ENCODE peak calls at places on chromosomes 13 and 19, in ten cellular contexts. One of them, this sample, is unnamed.

GRCh38 chr13:101457176-101457575 is 4.7 kb downstream of the ITGBL1 start:
- DNase-seq in Ammon's horn: no peak
- DNase-seq in activated CD4-positive, alpha-beta T cell treated with anti-CD3 and anti-CD28 coated beads for 24 hours: no peak
- DNase-seq in brain pericyte: no peak
- DNase-seq in dorsolateral prefrontal cortex: no peak
- DNase-seq in neural progenitor cell: no peak
- DNase-seq in HuH-7: no peak
- DNase-seq in uterus: no peak
- DNase-seq in nephron progenitor cell: no peak
- DNase-seq in cardiac fibroblast: no peak
- DNase-seq in this sample: no peak

GRCh38 chr19:58001895-58002369 is 688 bp downstream of the ZNF606 start:
- DNase-seq in Ammon's horn: peak
- DNase-seq in activated CD4-positive, alpha-beta T cell treated with anti-CD3 and anti-CD28 coated beads for 24 hours: no peak
- DNase-seq in brain pericyte: no peak
- DNase-seq in dorsolateral prefrontal cortex: no peak
- DNase-seq in neural progenitor cell: no peak
- DNase-seq in HuH-7: peak
- DNase-seq in uterus: no peak
- DNase-seq in nephron progenitor cell: peak
- DNase-seq in cardiac fibroblast: peak
- DNase-seq in this sample: no peak

GRCh38 chr19:44141191-44142013 is at the start of gene ZNF234:
- DNase-seq in Ammon's horn: peak
- DNase-seq in activated CD4-positive, alpha-beta T cell treated with anti-CD3 and anti-CD28 coated beads for 24 hours: peak
- DNase-seq in brain pericyte: peak
- DNase-seq in dorsolateral prefrontal cortex: peak
- DNase-seq in neural progenitor cell: peak
- DNase-seq in HuH-7: peak
- DNase-seq in uterus: peak
- DNase-seq in nephron progenitor cell: peak
- DNase-seq in cardiac fibroblast: peak
- DNase-seq in this sample: peak

GRCh38 chr19:39407644-39408391 is 1.2 kb downstream of the ZFP36 start:
- DNase-seq in Ammon's horn: no peak
- DNase-seq in activated CD4-positive, alpha-beta T cell treated with anti-CD3 and anti-CD28 coated beads for 24 hours: no peak
- DNase-seq in brain pericyte: no peak
- DNase-seq in dorsolateral prefrontal cortex: no peak
- DNase-seq in neural progenitor cell: peak
- DNase-seq in HuH-7: no peak
- DNase-seq in uterus: peak
- DNase-seq in nephron progenitor cell: no peak
- DNase-seq in cardiac fibroblast: peak
- DNase-seq in this sample: peak

GRCh38 chr13:103935117-103935516 is 868.9 kb upstream of the SLC10A2 start:
- DNase-seq in Ammon's horn: no peak
- DNase-seq in activated CD4-positive, alpha-beta T cell treated with anti-CD3 and anti-CD28 coated beads for 24 hours: no peak
- DNase-seq in brain pericyte: no peak
- DNase-seq in dorsolateral prefrontal cortex: no peak
- DNase-seq in neural progenitor cell: no peak
- DNase-seq in HuH-7: no peak
- DNase-seq in uterus: no peak
- DNase-seq in nephron progenitor cell: no peak
- DNase-seq in cardiac fibroblast: no peak
- DNase-seq in this sample: no peak

GRCh38 chr19:31943305-31943704 is 402.1 kb upstream of the ZNF507 start:
- DNase-seq in Ammon's horn: no peak
- DNase-seq in activated CD4-positive, alpha-beta T cell treated with anti-CD3 and anti-CD28 coated beads for 24 hours: no peak
- DNase-seq in brain pericyte: no peak
- DNase-seq in dorsolateral prefrontal cortex: no peak
- DNase-seq in neural progenitor cell: peak
- DNase-seq in HuH-7: no peak
- DNase-seq in uterus: no peak
- DNase-seq in nephron progenitor cell: peak
- DNase-seq in cardiac fibroblast: no peak
- DNase-seq in this sample: no peak

GRCh38 chr13:23755040-23755439 is 134.2 kb downstream of the MIPEP start:
- DNase-seq in Ammon's horn: no peak
- DNase-seq in activated CD4-positive, alpha-beta T cell treated with anti-CD3 and anti-CD28 coated beads for 24 hours: no peak
- DNase-seq in brain pericyte: no peak
- DNase-seq in dorsolateral prefrontal cortex: no peak
- DNase-seq in neural progenitor cell: no peak
- DNase-seq in HuH-7: no peak
- DNase-seq in uterus: no peak
- DNase-seq in nephron progenitor cell: no peak
- DNase-seq in cardiac fibroblast: no peak
- DNase-seq in this sample: no peak

GRCh38 chr13:45242070-45242469 is 41.2 kb upstream of the KCTD4 start:
- DNase-seq in Ammon's horn: no peak
- DNase-seq in activated CD4-positive, alpha-beta T cell treated with anti-CD3 and anti-CD28 coated beads for 24 hours: no peak
- DNase-seq in brain pericyte: no peak
- DNase-seq in dorsolateral prefrontal cortex: no peak
- DNase-seq in neural progenitor cell: no peak
- DNase-seq in HuH-7: no peak
- DNase-seq in uterus: no peak
- DNase-seq in nephron progenitor cell: no peak
- DNase-seq in cardiac fibroblast: peak
- DNase-seq in this sample: no peak

GRCh38 chr19:52660981-52661380 is 22.8 kb upstream of the ZNF83 start:
- DNase-seq in Ammon's horn: no peak
- DNase-seq in activated CD4-positive, alpha-beta T cell treated with anti-CD3 and anti-CD28 coated beads for 24 hours: no peak
- DNase-seq in brain pericyte: no peak
- DNase-seq in dorsolateral prefrontal cortex: no peak
- DNase-seq in neural progenitor cell: no peak
- DNase-seq in HuH-7: no peak
- DNase-seq in uterus: no peak
- DNase-seq in nephron progenitor cell: no peak
- DNase-seq in cardiac fibroblast: peak
- DNase-seq in this sample: no peak

GRCh38 chr13:109874921-109875454 is 88.6 kb upstream of the IRS2 start:
- DNase-seq in Ammon's horn: no peak
- DNase-seq in activated CD4-positive, alpha-beta T cell treated with anti-CD3 and anti-CD28 coated beads for 24 hours: no peak
- DNase-seq in brain pericyte: no peak
- DNase-seq in dorsolateral prefrontal cortex: no peak
- DNase-seq in neural progenitor cell: no peak
- DNase-seq in HuH-7: no peak
- DNase-seq in uterus: no peak
- DNase-seq in nephron progenitor cell: no peak
- DNase-seq in cardiac fibroblast: peak
- DNase-seq in this sample: no peak

GRCh38 chr19:44623080-44623479 is 9.7 kb downstream of the IGSF23 start:
- DNase-seq in Ammon's horn: no peak
- DNase-seq in activated CD4-positive, alpha-beta T cell treated with anti-CD3 and anti-CD28 coated beads for 24 hours: no peak
- DNase-seq in brain pericyte: no peak
- DNase-seq in dorsolateral prefrontal cortex: no peak
- DNase-seq in neural progenitor cell: no peak
- DNase-seq in HuH-7: no peak
- DNase-seq in uterus: no peak
- DNase-seq in nephron progenitor cell: no peak
- DNase-seq in cardiac fibroblast: peak
- DNase-seq in this sample: no peak

GRCh38 chr19:48842744-48843162 is 6.5 kb upstream of the HSD17B14 start:
- DNase-seq in Ammon's horn: peak
- DNase-seq in activated CD4-positive, alpha-beta T cell treated with anti-CD3 and anti-CD28 coated beads for 24 hours: no peak
- DNase-seq in brain pericyte: no peak
- DNase-seq in dorsolateral prefrontal cortex: peak
- DNase-seq in neural progenitor cell: peak
- DNase-seq in HuH-7: peak
- DNase-seq in uterus: peak
- DNase-seq in nephron progenitor cell: peak
- DNase-seq in cardiac fibroblast: peak
- DNase-seq in this sample: no peak

GRCh38 chr19:55099557-55100506 is 17.6 kb downstream of the PPP1R12C start:
- DNase-seq in Ammon's horn: no peak
- DNase-seq in activated CD4-positive, alpha-beta T cell treated with anti-CD3 and anti-CD28 coated beads for 24 hours: no peak
- DNase-seq in brain pericyte: no peak
- DNase-seq in dorsolateral prefrontal cortex: no peak
- DNase-seq in neural progenitor cell: peak
- DNase-seq in HuH-7: no peak
- DNase-seq in uterus: peak
- DNase-seq in nephron progenitor cell: peak
- DNase-seq in cardiac fibroblast: peak
- DNase-seq in this sample: no peak

GRCh38 chr13:75870397-75870801 is 234.3 kb downstream of the LMO7 start:
- DNase-seq in Ammon's horn: peak
- DNase-seq in activated CD4-positive, alpha-beta T cell treated with anti-CD3 and anti-CD28 coated beads for 24 hours: no peak
- DNase-seq in brain pericyte: no peak
- DNase-seq in dorsolateral prefrontal cortex: no peak
- DNase-seq in neural progenitor cell: peak
- DNase-seq in HuH-7: peak
- DNase-seq in uterus: peak
- DNase-seq in nephron progenitor cell: no peak
- DNase-seq in cardiac fibroblast: peak
- DNase-seq in this sample: no peak

GRCh38 chr19:58559275-58560006 is 1.0 kb upstream of the UBE2M start:
- DNase-seq in Ammon's horn: peak
- DNase-seq in activated CD4-positive, alpha-beta T cell treated with anti-CD3 and anti-CD28 coated beads for 24 hours: peak
- DNase-seq in brain pericyte: no peak
- DNase-seq in dorsolateral prefrontal cortex: peak
- DNase-seq in neural progenitor cell: peak
- DNase-seq in HuH-7: peak
- DNase-seq in uterus: peak
- DNase-seq in nephron progenitor cell: peak
- DNase-seq in cardiac fibroblast: peak
- DNase-seq in this sample: peak

GRCh38 chr13:49597043-49597669 is 11.8 kb upstream of the RCBTB1 start:
- DNase-seq in Ammon's horn: no peak
- DNase-seq in activated CD4-positive, alpha-beta T cell treated with anti-CD3 and anti-CD28 coated beads for 24 hours: no peak
- DNase-seq in brain pericyte: no peak
- DNase-seq in dorsolateral prefrontal cortex: no peak
- DNase-seq in neural progenitor cell: no peak
- DNase-seq in HuH-7: no peak
- DNase-seq in uterus: no peak
- DNase-seq in nephron progenitor cell: no peak
- DNase-seq in cardiac fibroblast: no peak
- DNase-seq in this sample: no peak

GRCh38 chr19:6687117-6687516 is 17.2 kb upstream of the TNFSF14 start:
- DNase-seq in Ammon's horn: no peak
- DNase-seq in activated CD4-positive, alpha-beta T cell treated with anti-CD3 and anti-CD28 coated beads for 24 hours: no peak
- DNase-seq in brain pericyte: no peak
- DNase-seq in dorsolateral prefrontal cortex: no peak
- DNase-seq in neural progenitor cell: no peak
- DNase-seq in HuH-7: no peak
- DNase-seq in uterus: no peak
- DNase-seq in nephron progenitor cell: no peak
- DNase-seq in cardiac fibroblast: no peak
- DNase-seq in this sample: no peak

GRCh38 chr19:10419200-10419645 is 1.1 kb upstream of the PDE4A start:
- DNase-seq in Ammon's horn: peak
- DNase-seq in activated CD4-positive, alpha-beta T cell treated with anti-CD3 and anti-CD28 coated beads for 24 hours: no peak
- DNase-seq in brain pericyte: no peak
- DNase-seq in dorsolateral prefrontal cortex: no peak
- DNase-seq in neural progenitor cell: peak
- DNase-seq in HuH-7: no peak
- DNase-seq in uterus: no peak
- DNase-seq in nephron progenitor cell: peak
- DNase-seq in cardiac fibroblast: no peak
- DNase-seq in this sample: peak

GRCh38 chr13:49046534-49046933 is 70.8 kb downstream of the FNDC3A start:
- DNase-seq in Ammon's horn: no peak
- DNase-seq in activated CD4-positive, alpha-beta T cell treated with anti-CD3 and anti-CD28 coated beads for 24 hours: no peak
- DNase-seq in brain pericyte: no peak
- DNase-seq in dorsolateral prefrontal cortex: no peak
- DNase-seq in neural progenitor cell: no peak
- DNase-seq in HuH-7: no peak
- DNase-seq in uterus: no peak
- DNase-seq in nephron progenitor cell: no peak
- DNase-seq in cardiac fibroblast: peak
- DNase-seq in this sample: no peak

GRCh38 chr19:10514211-10515145 is 2.8 kb downstream of the S1PR5 start:
- DNase-seq in Ammon's horn: no peak
- DNase-seq in activated CD4-positive, alpha-beta T cell treated with anti-CD3 and anti-CD28 coated beads for 24 hours: no peak
- DNase-seq in brain pericyte: no peak
- DNase-seq in dorsolateral prefrontal cortex: no peak
- DNase-seq in neural progenitor cell: peak
- DNase-seq in HuH-7: no peak
- DNase-seq in uterus: no peak
- DNase-seq in nephron progenitor cell: no peak
- DNase-seq in cardiac fibroblast: no peak
- DNase-seq in this sample: no peak

GRCh38 chr13:33025220-33025744 is 9.1 kb downstream of the KL start:
- DNase-seq in Ammon's horn: no peak
- DNase-seq in activated CD4-positive, alpha-beta T cell treated with anti-CD3 and anti-CD28 coated beads for 24 hours: no peak
- DNase-seq in brain pericyte: no peak
- DNase-seq in dorsolateral prefrontal cortex: no peak
- DNase-seq in neural progenitor cell: no peak
- DNase-seq in HuH-7: no peak
- DNase-seq in uterus: no peak
- DNase-seq in nephron progenitor cell: no peak
- DNase-seq in cardiac fibroblast: no peak
- DNase-seq in this sample: no peak

GRCh38 chr13:29520671-29521070 is 74.8 kb downstream of the SLC7A1 start:
- DNase-seq in Ammon's horn: no peak
- DNase-seq in activated CD4-positive, alpha-beta T cell treated with anti-CD3 and anti-CD28 coated beads for 24 hours: no peak
- DNase-seq in brain pericyte: no peak
- DNase-seq in dorsolateral prefrontal cortex: no peak
- DNase-seq in neural progenitor cell: no peak
- DNase-seq in HuH-7: no peak
- DNase-seq in uterus: no peak
- DNase-seq in nephron progenitor cell: no peak
- DNase-seq in cardiac fibroblast: peak
- DNase-seq in this sample: no peak

GRCh38 chr19:35468637-35469036 is 20.6 kb downstream of the FFAR2 start:
- DNase-seq in Ammon's horn: peak
- DNase-seq in activated CD4-positive, alpha-beta T cell treated with anti-CD3 and anti-CD28 coated beads for 24 hours: peak
- DNase-seq in brain pericyte: no peak
- DNase-seq in dorsolateral prefrontal cortex: no peak
- DNase-seq in neural progenitor cell: peak
- DNase-seq in HuH-7: peak
- DNase-seq in uterus: no peak
- DNase-seq in nephron progenitor cell: peak
- DNase-seq in cardiac fibroblast: peak
- DNase-seq in this sample: no peak

GRCh38 chr19:16111909-16112752 is 442 bp downstream of the RAB8A start:
- DNase-seq in Ammon's horn: no peak
- DNase-seq in activated CD4-positive, alpha-beta T cell treated with anti-CD3 and anti-CD28 coated beads for 24 hours: no peak
- DNase-seq in brain pericyte: no peak
- DNase-seq in dorsolateral prefrontal cortex: no peak
- DNase-seq in neural progenitor cell: no peak
- DNase-seq in HuH-7: no peak
- DNase-seq in uterus: no peak
- DNase-seq in nephron progenitor cell: no peak
- DNase-seq in cardiac fibroblast: no peak
- DNase-seq in this sample: no peak

GRCh38 chr13:84655677-84656076 is 773.4 kb upstream of the SLITRK1 start:
- DNase-seq in Ammon's horn: no peak
- DNase-seq in activated CD4-positive, alpha-beta T cell treated with anti-CD3 and anti-CD28 coated beads for 24 hours: no peak
- DNase-seq in brain pericyte: no peak
- DNase-seq in dorsolateral prefrontal cortex: no peak
- DNase-seq in neural progenitor cell: no peak
- DNase-seq in HuH-7: no peak
- DNase-seq in uterus: no peak
- DNase-seq in nephron progenitor cell: no peak
- DNase-seq in cardiac fibroblast: peak
- DNase-seq in this sample: no peak

GRCh38 chr19:35299523-35300339 is 7.8 kb downstream of the MAG start:
- DNase-seq in Ammon's horn: peak
- DNase-seq in activated CD4-positive, alpha-beta T cell treated with anti-CD3 and anti-CD28 coated beads for 24 hours: no peak
- DNase-seq in brain pericyte: no peak
- DNase-seq in dorsolateral prefrontal cortex: no peak
- DNase-seq in neural progenitor cell: no peak
- DNase-seq in HuH-7: no peak
- DNase-seq in uterus: no peak
- DNase-seq in nephron progenitor cell: peak
- DNase-seq in cardiac fibroblast: no peak
- DNase-seq in this sample: peak

GRCh38 chr13:76884167-76884566 is 2.0 kb downstream of the KCTD12 start:
- DNase-seq in Ammon's horn: no peak
- DNase-seq in activated CD4-positive, alpha-beta T cell treated with anti-CD3 and anti-CD28 coated beads for 24 hours: no peak
- DNase-seq in brain pericyte: no peak
- DNase-seq in dorsolateral prefrontal cortex: peak
- DNase-seq in neural progenitor cell: peak
- DNase-seq in HuH-7: no peak
- DNase-seq in uterus: peak
- DNase-seq in nephron progenitor cell: peak
- DNase-seq in cardiac fibroblast: peak
- DNase-seq in this sample: peak

GRCh38 chr19:43777163-43777700 is 3.5 kb downstream of the KCNN4 start:
- DNase-seq in Ammon's horn: peak
- DNase-seq in activated CD4-positive, alpha-beta T cell treated with anti-CD3 and anti-CD28 coated beads for 24 hours: no peak
- DNase-seq in brain pericyte: no peak
- DNase-seq in dorsolateral prefrontal cortex: no peak
- DNase-seq in neural progenitor cell: no peak
- DNase-seq in HuH-7: no peak
- DNase-seq in uterus: no peak
- DNase-seq in nephron progenitor cell: no peak
- DNase-seq in cardiac fibroblast: peak
- DNase-seq in this sample: no peak